ENCODE peak calls at places on chromosome X, in six cellular contexts. One of them, this sample, is unnamed.

GRCh38 chrX:39337461-39337860 is 536.2 kb downstream of the MID1IP1 start:
- DNase-seq in NCI-H2029: peak
- DNase-seq in gastrocnemius medialis: no peak
- DNase-seq in ELR: no peak
- DNase-seq in AG10803: no peak
- DNase-seq in Daoy: no peak
- DNase-seq in this sample: no peak

GRCh38 chrX:3815896-3816664 is 102.6 kb upstream of the PRKX start:
- DNase-seq in gastrocnemius medialis: peak
- DNase-seq in AG10803: peak
- DNase-seq in NCI-H2029: peak
- DNase-seq in Daoy: peak
- DNase-seq in ELR: peak
- DNase-seq in this sample: no peak

GRCh38 chrX:1398431-1399340 is 6.8 kb upstream of the SLC25A6 start:
- DNase-seq in NCI-H2029: no peak
- DNase-seq in gastrocnemius medialis: no peak
- DNase-seq in ELR: no peak
- DNase-seq in Daoy: no peak
- DNase-seq in AG10803: no peak
- DNase-seq in this sample: no peak

GRCh38 chrX:119186194-119186593 is 49.9 kb upstream of the PGRMC1 start:
- DNase-seq in NCI-H2029: no peak
- DNase-seq in Daoy: no peak
- DNase-seq in AG10803: no peak
- DNase-seq in gastrocnemius medialis: no peak
- DNase-seq in ELR: no peak
- DNase-seq in this sample: no peak

GRCh38 chrX:123184199-123184857 is at the start of gene GRIA3:
- DNase-seq in ELR: no peak
- DNase-seq in Daoy: no peak
- DNase-seq in NCI-H2029: no peak
- DNase-seq in AG10803: peak
- DNase-seq in gastrocnemius medialis: no peak
- DNase-seq in this sample: no peak

GRCh38 chrX:119468930-119469635 is 839 bp downstream of the SLC25A5 start:
- DNase-seq in ELR: peak
- DNase-seq in NCI-H2029: peak
- DNase-seq in Daoy: peak
- DNase-seq in AG10803: peak
- DNase-seq in gastrocnemius medialis: peak
- DNase-seq in this sample: peak

GRCh38 chrX:104166735-104167436 is 633 bp downstream of the FAM199X start:
- DNase-seq in NCI-H2029: no peak
- DNase-seq in Daoy: peak
- DNase-seq in gastrocnemius medialis: no peak
- DNase-seq in ELR: peak
- DNase-seq in AG10803: no peak
- DNase-seq in this sample: peak

GRCh38 chrX:107849747-107850478 is 24.2 kb downstream of the MID2 start:
- DNase-seq in gastrocnemius medialis: no peak
- DNase-seq in Daoy: peak
- DNase-seq in AG10803: peak
- DNase-seq in ELR: peak
- DNase-seq in NCI-H2029: no peak
- DNase-seq in this sample: no peak

GRCh38 chrX:103688949-103689348 is 2.5 kb upstream of the MORF4L2 start:
- DNase-seq in ELR: peak
- DNase-seq in Daoy: no peak
- DNase-seq in AG10803: peak
- DNase-seq in gastrocnemius medialis: no peak
- DNase-seq in NCI-H2029: no peak
- DNase-seq in this sample: no peak

GRCh38 chrX:110004210-110004609 is 1.3 kb downstream of the TMEM164 start:
- DNase-seq in NCI-H2029: no peak
- DNase-seq in ELR: no peak
- DNase-seq in gastrocnemius medialis: peak
- DNase-seq in AG10803: no peak
- DNase-seq in Daoy: no peak
- DNase-seq in this sample: no peak

GRCh38 chrX:152601848-152602616 is 35.7 kb upstream of the GABRQ start:
- DNase-seq in ELR: peak
- DNase-seq in NCI-H2029: no peak
- DNase-seq in AG10803: no peak
- DNase-seq in gastrocnemius medialis: no peak
- DNase-seq in Daoy: peak
- DNase-seq in this sample: no peak

GRCh38 chrX:11757729-11758399 is at the start of gene MSL3:
- DNase-seq in AG10803: peak
- DNase-seq in NCI-H2029: peak
- DNase-seq in ELR: peak
- DNase-seq in gastrocnemius medialis: peak
- DNase-seq in Daoy: peak
- DNase-seq in this sample: peak

GRCh38 chrX:102651968-102652744 is 873 bp downstream of the GPRASP1 start:
- DNase-seq in NCI-H2029: peak
- DNase-seq in gastrocnemius medialis: peak
- DNase-seq in AG10803: peak
- DNase-seq in ELR: peak
- DNase-seq in Daoy: peak
- DNase-seq in this sample: peak

GRCh38 chrX:75603833-75604232 is 81.0 kb upstream of the ZDHHC15 start:
- DNase-seq in gastrocnemius medialis: no peak
- DNase-seq in NCI-H2029: no peak
- DNase-seq in ELR: peak
- DNase-seq in Daoy: peak
- DNase-seq in AG10803: peak
- DNase-seq in this sample: no peak

GRCh38 chrX:154727418-154728323 is 23.2 kb downstream of the GAB3 start:
- DNase-seq in NCI-H2029: no peak
- DNase-seq in ELR: peak
- DNase-seq in Daoy: peak
- DNase-seq in AG10803: peak
- DNase-seq in gastrocnemius medialis: no peak
- DNase-seq in this sample: peak

GRCh38 chrX:2334237-2334636 is 166.5 kb downstream of the DHRSX start:
- DNase-seq in ELR: peak
- DNase-seq in gastrocnemius medialis: peak
- DNase-seq in Daoy: peak
- DNase-seq in NCI-H2029: no peak
- DNase-seq in AG10803: no peak
- DNase-seq in this sample: peak

GRCh38 chrX:70030242-70030823 is 19.4 kb downstream of the AWAT2 start:
- DNase-seq in NCI-H2029: peak
- DNase-seq in ELR: peak
- DNase-seq in gastrocnemius medialis: peak
- DNase-seq in Daoy: peak
- DNase-seq in AG10803: peak
- DNase-seq in this sample: peak

GRCh38 chrX:10326578-10326977 is 169.8 kb downstream of the CLCN4 start:
- DNase-seq in NCI-H2029: no peak
- DNase-seq in gastrocnemius medialis: peak
- DNase-seq in ELR: peak
- DNase-seq in Daoy: peak
- DNase-seq in AG10803: peak
- DNase-seq in this sample: peak

GRCh38 chrX:119325456-119325855 is 73.7 kb upstream of the SLC25A43 start:
- DNase-seq in AG10803: peak
- DNase-seq in Daoy: no peak
- DNase-seq in NCI-H2029: no peak
- DNase-seq in ELR: no peak
- DNase-seq in gastrocnemius medialis: no peak
- DNase-seq in this sample: peak

GRCh38 chrX:113644426-113644825 is 803.8 kb upstream of the AMOT start:
- DNase-seq in ELR: peak
- DNase-seq in AG10803: peak
- DNase-seq in Daoy: peak
- DNase-seq in gastrocnemius medialis: no peak
- DNase-seq in NCI-H2029: no peak
- DNase-seq in this sample: peak

GRCh38 chrX:9535101-9535500 is 70.2 kb downstream of the TBL1X start:
- DNase-seq in Daoy: no peak
- DNase-seq in NCI-H2029: no peak
- DNase-seq in ELR: no peak
- DNase-seq in gastrocnemius medialis: no peak
- DNase-seq in AG10803: no peak
- DNase-seq in this sample: no peak

GRCh38 chrX:68650491-68650890 is 3.0 kb downstream of the STARD8 start:
- DNase-seq in gastrocnemius medialis: no peak
- DNase-seq in NCI-H2029: no peak
- DNase-seq in AG10803: peak
- DNase-seq in ELR: peak
- DNase-seq in Daoy: peak
- DNase-seq in this sample: peak

GRCh38 chrX:133905305-133905704 is 80.1 kb downstream of the GPC3 start:
- DNase-seq in ELR: no peak
- DNase-seq in Daoy: no peak
- DNase-seq in NCI-H2029: no peak
- DNase-seq in AG10803: no peak
- DNase-seq in gastrocnemius medialis: no peak
- DNase-seq in this sample: no peak

GRCh38 chrX:28498658-28499057 is 88.6 kb upstream of the IL1RAPL1 start:
- DNase-seq in NCI-H2029: no peak
- DNase-seq in ELR: no peak
- DNase-seq in gastrocnemius medialis: no peak
- DNase-seq in AG10803: no peak
- DNase-seq in Daoy: no peak
- DNase-seq in this sample: peak

GRCh38 chrX:100687128-100687527 is 43.1 kb downstream of the SRPX2 start:
- DNase-seq in AG10803: no peak
- DNase-seq in ELR: no peak
- DNase-seq in gastrocnemius medialis: no peak
- DNase-seq in NCI-H2029: no peak
- DNase-seq in Daoy: no peak
- DNase-seq in this sample: no peak

GRCh38 chrX:3066555-3066954 is 25.3 kb downstream of the ARSF start:
- DNase-seq in Daoy: no peak
- DNase-seq in ELR: no peak
- DNase-seq in NCI-H2029: no peak
- DNase-seq in gastrocnemius medialis: peak
- DNase-seq in AG10803: peak
- DNase-seq in this sample: no peak

GRCh38 chrX:22395372-22395771 is 122.7 kb downstream of the CBLL2 start:
- DNase-seq in Daoy: peak
- DNase-seq in NCI-H2029: no peak
- DNase-seq in gastrocnemius medialis: no peak
- DNase-seq in ELR: peak
- DNase-seq in AG10803: no peak
- DNase-seq in this sample: peak

GRCh38 chrX:144334577-144334976 is 450.7 kb downstream of the UBE2NL start:
- DNase-seq in Daoy: no peak
- DNase-seq in AG10803: no peak
- DNase-seq in gastrocnemius medialis: no peak
- DNase-seq in ELR: no peak
- DNase-seq in NCI-H2029: no peak
- DNase-seq in this sample: no peak

GRCh38 chrX:84219551-84219950 is 31.6 kb upstream of the RPS6KA6 start:
- DNase-seq in gastrocnemius medialis: no peak
- DNase-seq in Daoy: no peak
- DNase-seq in AG10803: no peak
- DNase-seq in ELR: no peak
- DNase-seq in NCI-H2029: no peak
- DNase-seq in this sample: peak

GRCh38 chrX:116930311-116930710 is 467.5 kb upstream of the CT83 start:
- DNase-seq in Daoy: no peak
- DNase-seq in NCI-H2029: no peak
- DNase-seq in gastrocnemius medialis: no peak
- DNase-seq in AG10803: no peak
- DNase-seq in ELR: no peak
- DNase-seq in this sample: no peak

GRCh38 chrX:53195401-53195800 is 29.6 kb downstream of the KDM5C start:
- DNase-seq in AG10803: no peak
- DNase-seq in Daoy: no peak
- DNase-seq in gastrocnemius medialis: no peak
- DNase-seq in NCI-H2029: no peak
- DNase-seq in ELR: no peak
- DNase-seq in this sample: no peak

GRCh38 chrX:38985375-38985774 is 184.1 kb downstream of the MID1IP1 start:
- DNase-seq in gastrocnemius medialis: no peak
- DNase-seq in AG10803: peak
- DNase-seq in ELR: peak
- DNase-seq in Daoy: no peak
- DNase-seq in NCI-H2029: no peak
- DNase-seq in this sample: no peak

GRCh38 chrX:23118890-23119527 is 119.2 kb downstream of the DDX53 start:
- DNase-seq in NCI-H2029: peak
- DNase-seq in Daoy: peak
- DNase-seq in ELR: no peak
- DNase-seq in gastrocnemius medialis: no peak
- DNase-seq in AG10803: no peak
- DNase-seq in this sample: no peak

This sample was measured in NCI-H226.